ENCODE peak calls at places on chromosomes 4 and X, in five cellular contexts. E is mucosa of descending colon, U is right lobe of liver, D is HCT116, I is OCI-LY7. A is an unnamed sample.
A peak's percentile ranks its signal among the peaks of the same experiment; 100 is the strongest.

GRCh38 chr4:172953896-172954568 is 214.6 kb upstream of the GALNT7 start:
- DNase-seq in I (no peak), U (no peak), E (no peak), D (no peak), A (no peak)

GRCh38 chr4:139711461-139711860 is 45.8 kb downstream of the MGST2 start:
- DNase-seq in I (no peak), U (no peak), E (no peak), D (no peak), A (no peak)

GRCh38 chrX:18871161-18871880 is 112.6 kb downstream of the PHKA2 start:
- DNase-seq in U (no peak), I (no peak), D (no peak), E (no peak), A (no peak)

GRCh38 chr4:4677825-4678522 is 136.1 kb upstream of the STX18 start:
- DNase-seq in I (peak; percentile 13), U (no peak), D (peak; percentile 36), E (no peak), A (peak; percentile 27)

GRCh38 chr4:110160616-110161015 is 37.8 kb downstream of the ELOVL6 start:
- DNase-seq in U (no peak), D (no peak), I (no peak), E (no peak), A (no peak)

GRCh38 chr4:139036885-139037284 is 21.3 kb downstream of the NOCT start:
- DNase-seq in I (no peak), U (no peak), E (no peak), D (no peak), A (no peak)

GRCh38 chr4:24488399-24489164 is 95.8 kb downstream of the DHX15 start:
- DNase-seq in D (peak; percentile 41), U (peak; percentile 79), I (peak; percentile 62), E (peak; percentile 85), A (peak; percentile 41)

GRCh38 chr4:67680568-67681222 is 20.3 kb downstream of the UBA6 start:
- DNase-seq in I (no peak), U (no peak), D (no peak), E (no peak), A (no peak)

GRCh38 chr4:48049483-48049882 is 32.9 kb downstream of the NIPAL1 start:
- DNase-seq in U (no peak), E (no peak), I (no peak), D (no peak), A (no peak)

GRCh38 chrX:71282514-71283408 is 674 bp upstream of the NONO start:
- DNase-seq in I (no peak), E (no peak), U (no peak), D (peak; percentile 4), A (no peak)

DNA sequence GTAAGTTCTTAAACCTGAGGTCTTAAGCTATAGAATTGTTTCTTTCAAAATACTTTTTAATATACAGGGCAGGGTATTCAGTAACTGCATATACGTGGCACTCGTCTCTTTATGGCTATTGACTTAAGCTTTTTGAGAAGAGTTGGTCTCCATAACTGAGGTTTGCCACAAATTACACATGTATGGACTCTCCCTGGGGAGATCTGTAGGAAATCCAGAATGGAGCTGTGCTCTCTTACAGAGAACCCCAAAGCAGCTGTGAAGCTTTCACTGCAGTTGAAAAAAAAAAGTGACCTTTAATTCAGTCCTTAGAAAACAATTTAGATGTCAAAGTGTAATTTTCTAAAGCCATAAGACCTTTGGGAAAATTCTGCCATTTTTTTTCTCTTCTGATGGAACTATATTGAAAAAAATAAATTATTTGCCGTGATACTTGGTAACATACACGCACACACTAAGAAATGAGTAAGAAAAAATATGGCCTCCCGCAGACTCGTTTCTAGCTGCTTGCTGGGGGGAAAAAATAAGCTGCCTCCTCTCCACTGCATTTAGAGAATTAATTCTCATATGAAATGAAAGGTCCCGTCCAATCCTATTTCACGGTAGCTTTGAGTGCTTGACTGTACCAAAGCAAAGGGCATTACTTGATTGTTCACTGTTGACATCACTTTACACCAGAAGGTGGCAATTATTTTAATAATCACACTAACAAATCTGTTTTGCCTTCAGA is 159.4 kb upstream of the TENM3 start:
- DNase-seq in I (no peak), E (no peak), D (no peak), U (no peak), A (no peak)
- H3K4me3 ChIP-seq in I (no peak overlapping the region), E (no peak overlapping the region), D (no peak overlapping the region), U (no peak overlapping the region), A (no peak overlapping the region)

DNA sequence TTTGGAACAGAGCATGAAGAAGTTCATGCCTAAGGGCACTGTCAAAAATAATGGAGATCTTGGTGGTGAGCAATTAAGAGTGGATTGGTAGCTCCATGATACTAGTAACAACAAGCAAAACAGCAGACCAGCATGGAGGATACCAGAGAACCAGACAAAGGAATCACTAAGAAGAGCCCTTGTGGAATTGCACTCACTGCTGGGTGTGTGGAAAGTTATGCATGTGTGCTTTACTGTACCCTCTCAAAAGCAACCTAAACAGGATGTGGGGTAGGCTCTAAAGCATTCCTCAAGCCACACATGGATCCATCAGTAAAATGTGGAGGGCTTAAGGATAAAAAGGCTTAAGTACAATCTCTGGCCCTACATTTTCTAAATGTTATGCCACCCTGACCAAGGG is 69.5 kb downstream of the AR start:
- DNase-seq in U (no peak), D (no peak), E (no peak), I (no peak), A (no peak)
- H3K4me3 ChIP-seq in U (no peak overlapping the region), D (no peak overlapping the region), E (no peak overlapping the region), I (no peak overlapping the region), A (no peak overlapping the region)

DNA sequence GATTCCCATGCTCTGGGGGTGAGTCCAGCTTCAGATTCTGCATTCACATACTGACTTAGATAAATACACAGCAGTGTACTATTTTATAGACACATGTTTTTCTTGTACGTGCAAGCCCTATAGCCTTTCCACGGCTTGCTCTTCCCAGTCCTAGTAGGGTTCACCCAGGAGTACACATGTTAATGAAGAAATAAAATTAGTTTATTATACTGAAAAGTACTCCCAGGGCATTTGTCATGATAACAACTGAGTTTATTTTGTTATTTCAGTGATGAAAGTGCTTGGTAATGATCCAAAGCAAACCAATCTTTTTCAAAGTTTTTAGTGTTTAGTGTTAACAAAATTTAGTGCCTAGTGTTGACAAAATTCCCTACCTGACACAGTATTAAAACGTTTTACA is 21.3 kb downstream of the MAPK10 start:
- DNase-seq in I (no peak), U (no peak), D (no peak), E (no peak), A (no peak)
- H3K4me3 ChIP-seq in I (no peak overlapping the region), U (no peak overlapping the region), D (no peak overlapping the region), E (no peak overlapping the region), A (no peak overlapping the region)

DNA sequence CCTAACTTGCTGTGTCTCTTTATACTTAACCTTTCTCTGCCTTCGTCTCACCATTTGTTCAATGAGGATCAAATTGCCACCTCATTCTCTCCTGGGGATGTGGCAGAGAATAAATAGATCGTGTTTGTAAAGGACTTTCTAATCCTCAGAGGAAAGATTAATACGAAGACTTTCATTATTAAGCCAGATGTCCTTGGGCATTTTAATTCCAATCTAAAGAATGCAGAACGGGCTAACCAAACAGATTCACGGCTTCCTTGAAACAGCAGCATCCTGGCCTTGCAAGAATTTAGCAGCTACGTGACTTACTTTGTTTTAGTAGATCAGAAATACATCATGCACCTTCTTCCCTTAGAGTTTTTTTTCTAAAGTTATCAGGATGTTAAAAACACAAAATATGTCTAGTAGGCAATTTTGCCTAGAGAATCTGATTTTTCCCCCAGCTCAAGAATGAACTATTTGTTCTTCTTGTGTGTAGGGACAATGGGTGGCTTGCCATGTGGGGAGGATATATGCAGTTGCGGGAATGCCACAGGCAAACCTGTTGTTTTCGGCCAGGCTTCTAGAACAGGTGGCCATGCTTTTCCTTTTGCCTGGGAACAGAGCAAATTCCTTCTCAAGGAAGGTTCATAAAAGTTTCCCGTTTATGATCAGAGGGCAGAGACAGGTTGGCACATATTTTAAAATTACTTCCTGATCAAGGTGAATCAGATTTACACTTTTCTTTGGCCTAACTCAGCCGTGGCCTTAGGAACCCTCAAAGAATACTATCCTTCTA is 3.0 kb downstream of the MID1 start:
- DNase-seq in D (no peak), I (no peak), E (no peak), U (no peak), A (no peak)
- H3K4me3 ChIP-seq in D (peak overlapping the region; percentile 70), I (no peak overlapping the region), E (no peak overlapping the region), U (no peak overlapping the region), A (no peak overlapping the region)

DNA sequence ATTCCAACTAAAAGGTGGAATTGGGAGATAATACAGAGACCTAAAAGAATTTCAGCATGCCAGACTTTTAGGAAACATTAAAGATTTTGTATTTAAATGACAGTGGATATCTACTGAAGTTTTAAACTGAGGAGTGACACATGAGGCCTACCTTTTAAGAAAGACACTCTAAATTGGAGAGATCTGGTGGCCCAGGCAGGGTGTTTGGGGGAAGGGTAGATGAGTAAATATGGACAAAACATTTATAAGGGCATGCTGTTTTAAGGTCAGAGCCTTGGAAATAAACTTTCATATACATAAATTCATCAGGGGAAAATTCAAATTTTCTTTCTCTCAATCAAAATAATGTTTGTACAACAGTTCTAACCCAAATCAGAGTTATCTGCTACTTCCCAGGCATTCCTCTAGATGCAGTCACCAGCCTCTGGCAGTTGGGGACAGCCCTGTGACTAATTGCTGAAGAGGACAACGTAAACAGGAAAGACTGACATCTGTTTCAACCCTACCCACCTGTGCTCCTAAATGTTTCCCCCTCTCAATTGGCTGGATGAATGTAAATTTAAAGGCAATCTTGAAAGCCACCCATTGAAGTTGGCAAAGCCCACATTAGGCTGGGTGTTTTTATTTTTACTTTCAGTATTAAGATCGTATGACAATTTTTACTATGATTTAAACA is 1646.9 kb upstream of the ADGRL3 start:
- DNase-seq in D (no peak), E (no peak), U (no peak), I (peak; percentile 38), A (no peak)
- H3K4me3 ChIP-seq in D (no peak overlapping the region), E (no peak overlapping the region), U (no peak overlapping the region), I (no peak overlapping the region), A (no peak overlapping the region)